ENCODE peak calls at places on chromosomes 3 and 15, in six cellular contexts. B, L, V, U, Y and K are unnamed samples.

GRCh38 chr15:62059108-62059817 is 984 bp downstream of the VPS13C start:
- DNase-seq in L (no peak), V (peak; percentile 4), Y (no peak), U (peak; percentile 27), B (peak; percentile 46), K (no peak)

GRCh38 chr15:39942101-39942752 is 8.3 kb downstream of the EIF2AK4 start:
- DNase-seq in U (peak; percentile 55), L (peak; percentile 52), V (peak; percentile 60), Y (no peak), B (no peak), K (no peak)

GRCh38 chr3:195352895-195353488 is 82.0 kb upstream of the XXYLT1 start:
- DNase-seq in V (peak; percentile 97), B (no peak), L (peak; percentile 60), U (peak; percentile 84), Y (peak; percentile 88), K (peak; percentile 2)

GRCh38 chr15:82952156-82953081 is at the start of gene HOMER2:
- DNase-seq in V (peak; percentile 31), B (peak; percentile 57), L (no peak), U (peak; percentile 24), Y (peak; percentile 87), K (no peak)

GRCh38 chr3:14057701-14058100 is 67.0 kb downstream of the CHCHD4 start:
- DNase-seq in U (peak; percentile 0), Y (no peak), V (no peak), L (no peak), B (no peak), K (no peak)

GRCh38 chr3:59995563-59995962 is 945.7 kb upstream of the CFAP20DC start:
- DNase-seq in Y (no peak), L (no peak), V (no peak), U (no peak), B (no peak), K (no peak)

GRCh38 chr3:13281657-13282527 is 138.2 kb downstream of the NUP210 start:
- DNase-seq in Y (peak; percentile 85), L (no peak), V (no peak), B (peak; percentile 74), U (peak; percentile 20), K (no peak)

GRCh38 chr15:43977072-43977884 is 150.5 kb downstream of the WDR76 start:
- DNase-seq in Y (no peak), V (no peak), L (no peak), U (no peak), B (no peak), K (no peak)

GRCh38 chr3:76958231-76958630 is 81.7 kb upstream of the ROBO2 start:
- DNase-seq in V (no peak), U (no peak), L (no peak), Y (no peak), B (no peak), K (no peak)

GRCh38 chr15:25501828-25502446 is 63.1 kb upstream of the UBE3A start:
- DNase-seq in L (peak; percentile 7), B (no peak), V (peak; percentile 35), U (peak; percentile 19), Y (no peak), K (peak; percentile 11)

GRCh38 chr3:128442070-128442469 is 24.6 kb downstream of the DNAJB8 start:
- DNase-seq in L (no peak), U (no peak), V (no peak), B (no peak), Y (no peak), K (no peak)

GRCh38 chr3:128435561-128435960 is 31.1 kb downstream of the DNAJB8 start:
- DNase-seq in B (no peak), V (no peak), U (no peak), L (no peak), Y (no peak), K (no peak)

GRCh38 chr3:128436214-128436613 is 30.5 kb downstream of the DNAJB8 start:
- DNase-seq in U (no peak), B (no peak), Y (no peak), L (no peak), V (no peak), K (no peak)

GRCh38 chr3:128439226-128439625 is 27.5 kb downstream of the DNAJB8 start:
- DNase-seq in V (peak; percentile 44), Y (no peak), B (no peak), U (no peak), L (peak; percentile 14), K (no peak)

GRCh38 chr3:128438488-128439072 is 28.1 kb downstream of the DNAJB8 start:
- DNase-seq in U (no peak), L (no peak), Y (no peak), B (no peak), V (no peak), K (no peak)
- TF ChIP-seq CTCF in U (peak; percentile 55), L (peak; percentile 15), Y (peak; percentile 28), B (peak; percentile 23), V (peak; percentile 33), K (peak; percentile 41)

GRCh38 chr15:29071907-29072273 is 186.1 kb downstream of the APBA2 start:
- DNase-seq in L (no peak), V (no peak), B (no peak), U (no peak), Y (no peak), K (no peak)

GRCh38 chr15:29070471-29071192 is 184.9 kb downstream of the APBA2 start:
- DNase-seq in V (no peak), B (no peak), L (no peak), U (no peak), Y (no peak), K (no peak)

GRCh38 chr15:29072444-29072843 is 186.7 kb downstream of the APBA2 start:
- DNase-seq in B (no peak), U (no peak), Y (no peak), V (no peak), L (no peak), K (no peak)

GRCh38 chr15:29074045-29074444 is 188.3 kb downstream of the APBA2 start:
- DNase-seq in U (peak; percentile 7), Y (no peak), B (no peak), V (no peak), L (no peak), K (no peak)

GRCh38 chr15:29071193-29071906 is 185.6 kb downstream of the APBA2 start:
- DNase-seq in V (no peak), B (no peak), Y (no peak), L (no peak), U (no peak), K (no peak)
- H3K4me3 ChIP-seq in V (no peak overlapping the region), B (no peak overlapping the region), Y (peak overlapping the region; percentile 2), L (no peak overlapping the region), U (no peak overlapping the region), K (no peak overlapping the region)

DNA sequence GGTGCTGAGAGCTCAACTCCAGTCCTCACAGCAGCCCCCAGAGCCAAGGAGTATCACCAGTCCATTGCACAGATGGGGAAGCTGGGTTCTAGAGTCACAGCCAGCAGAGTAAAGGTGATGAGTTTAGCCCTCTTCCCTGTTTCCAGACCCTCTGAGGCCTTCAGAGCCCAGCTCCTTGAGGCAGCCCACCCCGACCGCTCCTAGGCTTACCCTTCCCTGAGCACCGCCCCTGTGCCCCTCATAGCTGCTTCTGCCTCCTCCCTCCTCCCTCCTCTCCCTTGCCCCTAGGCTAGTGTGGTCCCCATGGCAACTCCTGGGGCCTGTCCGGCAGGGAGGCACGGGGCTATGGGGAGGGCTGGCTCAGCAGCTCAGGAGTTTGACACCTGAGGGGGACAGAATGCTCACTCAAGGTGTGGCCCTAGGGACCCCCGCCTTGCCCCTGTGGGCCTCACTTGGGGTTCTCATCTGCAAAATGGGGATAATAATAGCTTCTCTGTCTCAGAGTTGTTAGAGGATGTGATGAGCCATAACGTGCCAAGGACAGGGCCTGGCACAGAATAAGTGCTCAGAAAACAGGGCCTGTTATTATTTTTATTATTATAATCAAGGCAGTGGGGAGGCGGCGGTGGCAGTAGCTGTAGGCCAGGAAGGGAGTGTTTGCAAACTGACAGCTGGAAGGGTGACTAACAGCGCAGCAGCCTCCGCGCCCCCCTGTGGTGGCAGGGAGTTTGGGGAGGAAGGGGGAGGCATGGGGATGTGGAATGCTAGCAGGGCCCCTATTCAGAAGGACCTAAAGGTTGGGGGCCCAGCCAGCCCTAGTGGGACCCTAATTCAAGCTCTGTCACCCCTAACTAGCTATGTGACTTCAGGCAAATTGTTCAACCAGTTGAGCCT is 11.5 kb downstream of the CSK start:
- DNase-seq in V (no peak), L (no peak), B (no peak), Y (peak; percentile 90), U (peak; percentile 30), K (no peak)
- TF ChIP-seq CTCF in V (no peak), L (no peak), B (no peak), Y (peak; percentile 42), U (peak; percentile 37), K (no peak)

GRCh38 chr3:152202976-152203626 is 65.6 kb upstream of the MBNL1 start:
- DNase-seq in Y (no peak), V (no peak), U (peak; percentile 27), B (no peak), L (no peak), K (no peak)
- H3K4me3 ChIP-seq in Y (no peak overlapping the region), V (no peak overlapping the region), U (no peak overlapping the region), B (peak overlapping the region; percentile 19), L (no peak overlapping the region), K (no peak overlapping the region)